ENCODE peak calls at places on chromosomes 16 and 17, in nine cellular contexts. W is body of pancreas, U is CD14-positive monocyte, Y is choroid plexus epithelial cell, S is MM.1S, L is tibial nerve, X is thyroid gland, N is progenitor cell of endocrine pancreas, J is fibroblast of mammary gland. D is an unnamed sample.
A peak's percentile ranks its signal among the peaks of the same experiment; 100 is the strongest.

GRCh38 chr16:3161235-3162018 is 26.6 kb upstream of the OR1F1 start:
- DNase-seq in W (no peak), U (no peak), Y (no peak), S (no peak), L (no peak), X (no peak), N (no peak), J (no peak), D (peak; percentile 72)

GRCh38 chr17:31289790-31290189 is 7.2 kb downstream of the OMG start:
- DNase-seq in W (no peak), U (no peak), Y (no peak), S (no peak), L (no peak), X (no peak), N (no peak), J (peak; percentile 37), D (no peak)

GRCh38 chr17:38701504-38702165 is 3.4 kb upstream of the MLLT6 start:
- DNase-seq in W (peak; percentile 43), U (peak; percentile 84), Y (peak; percentile 28), S (peak; percentile 72), L (no peak), X (peak; percentile 38), N (no peak), J (peak; percentile 33), D (no peak)

GRCh38 chr16:56108724-56109123 is 82.6 kb upstream of the GNAO1 start:
- DNase-seq in W (no peak), U (no peak), Y (no peak), S (no peak), L (no peak), X (no peak), N (no peak), J (no peak), D (no peak)

GRCh38 chr17:82098939-82099765 is 1.1 kb upstream of the FASN start:
- DNase-seq in W (no peak), U (no peak), Y (no peak), S (no peak), L (no peak), X (no peak), N (no peak), J (no peak), D (peak; percentile 91)

GRCh38 chr16:3520398-3520797 is 19.6 kb downstream of the CLUAP1 start:
- DNase-seq in W (no peak), U (no peak), Y (peak; percentile 13), S (no peak), L (no peak), X (no peak), N (no peak), J (peak; percentile 56), D (no peak)

GRCh38 chr17:7023576-7024401 is 939 bp downstream of the BCL6B start:
- DNase-seq in W (peak; percentile 92), U (peak; percentile 98), Y (peak; percentile 92), S (peak; percentile 73), L (peak; percentile 84), X (peak; percentile 80), N (peak; percentile 58), J (peak; percentile 89), D (peak; percentile 97)

GRCh38 chr17:29731589-29731929 is 108.8 kb upstream of the CORO6 start:
- DNase-seq in W (no peak), U (no peak), Y (no peak), S (no peak), L (no peak), X (no peak), N (no peak), J (no peak), D (no peak)

GRCh38 chr17:83203472-83204221 is 124.2 kb downstream of the METRNL start:
- DNase-seq in W (peak; percentile 11), U (peak; percentile 47), Y (no peak), S (no peak), L (peak; percentile 34), X (peak; percentile 2), N (no peak), J (peak; percentile 68), D (peak; percentile 81)

GRCh38 chr16:61042736-61043135 is 993.5 kb downstream of the CDH8 start:
- DNase-seq in W (no peak), U (no peak), Y (no peak), S (peak; percentile 17), L (no peak), X (no peak), N (no peak), J (no peak), D (no peak)

GRCh38 chr16:29816694-29817441 is 916 bp downstream of the PAGR1 start:
- DNase-seq in W (peak; percentile 75), U (no peak), Y (peak; percentile 64), S (peak; percentile 71), L (no peak), X (peak; percentile 83), N (no peak), J (peak; percentile 50), D (peak; percentile 93)

GRCh38 chr17:7046127-7046724 is 2.3 kb upstream of the SLC16A11 start:
- DNase-seq in W (peak; percentile 95), U (no peak), Y (peak; percentile 36), S (no peak), L (no peak), X (peak; percentile 98), N (peak; percentile 43), J (no peak), D (peak; percentile 83)

GRCh38 chr16:86444274-86445060 is 65.9 kb upstream of the FOXF1 start:
- DNase-seq in W (no peak), U (no peak), Y (no peak), S (no peak), L (no peak), X (no peak), N (no peak), J (no peak), D (no peak)

GRCh38 chr17:75658237-75658636 is 8.7 kb downstream of the RECQL5 start:
- DNase-seq in W (no peak), U (no peak), Y (no peak), S (no peak), L (no peak), X (no peak), N (no peak), J (no peak), D (no peak)

DNA sequence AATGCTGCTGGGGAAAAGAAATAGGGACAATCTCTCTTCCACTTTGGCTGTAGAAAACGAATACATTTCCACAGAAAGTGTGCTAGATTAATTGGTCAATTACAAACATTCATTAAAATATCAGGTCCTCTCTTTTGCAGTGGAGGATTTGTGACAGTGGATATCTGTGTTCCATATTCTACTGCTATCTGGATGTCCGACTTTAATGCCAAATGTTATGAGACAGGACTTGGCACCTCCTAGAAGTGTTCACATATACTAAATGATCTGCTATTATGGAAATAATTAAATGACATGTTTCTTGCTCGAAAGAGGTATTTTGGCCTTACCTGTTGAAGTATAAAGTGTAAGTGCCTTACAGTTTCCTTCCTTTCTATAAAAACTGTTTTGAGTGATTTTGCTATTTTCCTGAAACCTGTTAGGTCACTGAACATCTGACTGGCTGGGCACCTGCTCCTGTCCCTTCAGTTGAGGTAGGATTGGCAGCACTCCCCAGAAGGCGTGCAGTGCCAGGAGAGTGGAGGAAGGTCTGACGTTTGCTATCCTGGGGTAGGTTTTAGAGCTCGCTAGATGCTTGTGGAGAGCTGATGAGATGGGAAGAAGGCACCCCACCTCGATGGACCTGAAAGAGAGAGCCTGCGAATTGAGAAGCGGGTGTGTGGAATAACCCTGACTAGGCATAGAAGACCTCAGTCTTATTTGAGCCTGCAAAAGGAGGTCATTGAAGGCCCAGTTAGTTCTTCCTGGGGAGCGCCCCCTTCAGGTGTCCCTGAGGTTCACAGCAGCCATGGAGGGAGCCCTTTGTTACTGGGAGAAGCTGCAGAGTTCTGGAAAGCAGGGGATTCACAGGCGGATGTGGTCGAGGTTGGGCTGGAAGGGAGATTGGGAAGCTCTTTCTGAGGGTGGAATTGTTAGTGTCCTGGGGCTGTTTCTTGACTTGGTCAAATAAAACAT is 159.4 kb upstream of the ZNF267 start:
- DNase-seq in W (peak; percentile 47), U (no peak), Y (no peak), S (no peak), L (no peak), X (peak; percentile 49), N (no peak), J (no peak), D (no peak)
- TF ChIP-seq CTCF in W (no peak), U (peak; percentile 17), Y (peak; percentile 51), S (peak; percentile 25), L (no peak), X (no peak), N (peak; percentile 56), J (peak; percentile 31), D (no peak)

DNA sequence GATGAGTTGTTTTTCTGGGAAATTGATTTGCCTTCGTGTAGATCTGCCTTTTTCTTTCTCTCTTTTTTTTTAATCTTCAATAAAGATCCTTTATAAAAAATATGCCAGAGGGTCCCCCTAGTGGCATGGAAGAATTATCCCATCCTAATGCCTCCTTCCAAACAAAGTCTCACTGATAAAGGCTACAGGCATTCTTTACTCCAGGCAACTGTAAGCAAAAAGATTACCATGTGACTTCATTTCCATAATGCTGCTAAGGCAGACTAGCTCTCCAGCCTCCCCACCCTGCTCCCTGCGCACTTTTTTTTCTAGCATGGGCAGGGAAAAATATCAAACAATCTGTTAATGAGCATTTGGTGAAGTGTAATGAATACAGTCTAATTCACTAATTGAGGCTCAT is 220.2 kb upstream of the CDH8 start:
- DNase-seq in W (no peak), U (no peak), Y (peak; percentile 0), S (no peak), L (no peak), X (no peak), N (no peak), J (no peak), D (no peak)
- TF ChIP-seq CTCF in W (peak; percentile 11), U (no peak), Y (no peak), S (peak; percentile 20), L (peak; percentile 42), X (no peak), N (peak; percentile 57), J (no peak), D (no peak)

DNA sequence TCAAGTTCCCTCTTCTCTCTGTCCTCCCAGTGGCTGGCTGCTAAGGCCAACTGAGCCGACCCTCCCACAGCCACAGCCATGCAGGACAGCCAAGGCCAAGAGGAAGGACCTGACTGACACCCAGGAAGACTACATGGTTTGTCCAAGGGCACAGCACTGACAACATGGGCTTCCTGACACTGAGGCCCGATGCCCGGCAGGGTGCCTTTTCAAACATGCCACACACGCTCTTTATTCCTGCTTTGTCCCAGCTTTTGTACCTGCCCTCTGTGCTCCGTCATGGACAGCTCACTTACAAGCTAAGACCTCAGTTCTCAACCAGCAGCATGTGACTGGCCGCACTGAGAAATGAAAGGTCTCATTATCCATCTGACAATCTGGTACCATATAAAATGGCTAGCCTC is 45.8 kb downstream of the TEX2 start:
- DNase-seq in W (peak; percentile 24), U (no peak), Y (no peak), S (no peak), L (no peak), X (no peak), N (no peak), J (no peak), D (no peak)
- TF ChIP-seq CTCF in W (no peak), U (no peak), Y (no peak), S (no peak), L (no peak), X (no peak), N (no peak), J (no peak), D (no peak)

DNA sequence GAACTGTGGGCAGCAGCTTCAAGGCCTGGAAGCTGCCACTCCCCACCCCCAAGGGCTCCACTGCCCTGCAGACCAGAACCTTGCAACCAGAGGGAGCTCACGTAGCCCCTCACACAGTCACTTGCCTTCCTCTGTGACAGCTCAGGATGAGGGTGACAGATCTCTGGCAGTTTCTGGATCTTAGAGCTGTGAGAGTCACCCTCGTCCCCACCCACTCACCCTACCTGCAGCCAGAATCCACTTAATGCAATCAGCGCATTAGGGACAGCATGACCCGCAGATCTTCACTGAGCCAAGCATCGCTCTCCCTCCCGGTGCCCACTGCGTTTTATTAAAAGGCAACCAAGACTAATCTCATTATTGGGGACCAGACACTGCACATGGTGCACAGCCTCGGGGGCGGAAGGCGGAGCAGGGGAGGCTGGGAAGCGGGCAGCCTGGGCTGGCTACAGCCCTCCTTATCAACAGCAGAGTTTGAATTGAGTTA is 3.5 kb downstream of the CYB561 start:
- DNase-seq in W (peak; percentile 41), U (no peak), Y (no peak), S (no peak), L (no peak), X (peak; percentile 38), N (no peak), J (no peak), D (no peak)
- TF ChIP-seq CTCF in W (no peak), U (no peak), Y (peak; percentile 34), S (no peak), L (no peak), X (peak; percentile 16), N (no peak), J (peak; percentile 19), D (no peak)